ENCODE peak calls at places on chromosome 17, in four cellular contexts. V is testis, F is mesothelial cell of epicardium, Y is lower leg skin. E is an unnamed sample.

GRCh38 chr17:3993493-3994220 is 29.4 kb upstream of the ATP2A3 start:
- DNase-seq in Y (no peak), V (no peak), F (no peak), E (no peak)

GRCh38 chr17:38352245-38353083 is 820 bp downstream of the SOCS7 start:
- DNase-seq in F (no peak), Y (no peak), V (peak; percentile 44), E (no peak)

GRCh38 chr17:39999067-39999466 is 16.2 kb upstream of the CSF3 start:
- DNase-seq in V (no peak), Y (no peak), F (no peak), E (no peak)

GRCh38 chr17:39104657-39105056 is 46.8 kb downstream of the PLXDC1 start:
- DNase-seq in F (no peak), Y (no peak), V (peak; percentile 46), E (no peak)

GRCh38 chr17:39573447-39574298 is 34.0 kb downstream of the NEUROD2 start:
- DNase-seq in F (no peak), Y (peak; percentile 45), V (peak; percentile 85), E (no peak)

GRCh38 chr17:37848690-37849616 is 75.3 kb upstream of the TBC1D3K start:
- DNase-seq in V (no peak), Y (no peak), F (no peak), E (no peak)

GRCh38 chr17:33871720-33872535 is 383.2 kb upstream of the CCL2 start:
- DNase-seq in V (no peak), Y (peak; percentile 20), F (no peak), E (no peak)

GRCh38 chr17:78674595-78675315 is 97.6 kb upstream of the DNAH17 start:
- DNase-seq in F (no peak), Y (no peak), V (no peak), E (no peak)

GRCh38 chr17:63549289-63549945 is 860 bp upstream of the DCAF7 start:
- DNase-seq in V (no peak), F (no peak), Y (no peak), E (no peak)

GRCh38 chr17:35171834-35172233 is 22.4 kb downstream of the SLC35G3 start:
- DNase-seq in V (no peak), F (no peak), Y (no peak), E (no peak)

GRCh38 chr17:2233441-2233947 is 70.1 kb downstream of the SMG6 start:
- DNase-seq in V (no peak), Y (no peak), F (no peak), E (no peak)

GRCh38 chr17:70365098-70365583 is 195.8 kb downstream of the KCNJ2 start:
- DNase-seq in Y (no peak), V (no peak), F (no peak), E (no peak)

GRCh38 chr17:63082952-63083351 is 116.9 kb downstream of the TANC2 start:
- DNase-seq in V (no peak), F (no peak), Y (no peak), E (no peak)

GRCh38 chr17:49528966-49529365 is 33.9 kb downstream of the NGFR start:
- DNase-seq in Y (no peak), F (no peak), V (no peak), E (no peak)

GRCh38 chr17:3668279-3669084 is at the start of the genes EMC6 and TAX1BP3:
- DNase-seq in F (peak; percentile 99), Y (peak; percentile 97), V (peak; percentile 99), E (peak; percentile 92)

GRCh38 chr17:63772801-63773271 is 561 bp downstream of the CCDC47 start:
- DNase-seq in Y (no peak), F (no peak), V (peak; percentile 25), E (no peak)

GRCh38 chr17:32536736-32537646 is 50.2 kb downstream of the CDK5R1 start:
- DNase-seq in F (no peak), Y (no peak), V (no peak), E (no peak)

GRCh38 chr17:6910987-6911603 is 79.6 kb upstream of the TEKT1 start:
- DNase-seq in Y (no peak), V (no peak), F (no peak), E (no peak)

GRCh38 chr17:29154516-29155234 is 25.5 kb downstream of the MYO18A start:
- DNase-seq in Y (no peak), V (no peak), F (no peak), E (no peak)

GRCh38 chr17:1460233-1460632 is 4.2 kb upstream of the CRK start:
- DNase-seq in Y (peak; percentile 42), F (no peak), V (no peak), E (no peak)

GRCh38 chr17:46977750-46978488 is 1.1 kb downstream of the RPRML start:
- DNase-seq in F (no peak), V (no peak), Y (no peak), E (no peak)

GRCh38 chr17:56185905-56186783 is 32.9 kb downstream of the ANKFN1 start:
- DNase-seq in Y (no peak), F (no peak), V (no peak), E (no peak)

GRCh38 chr17:43998552-43998951 is 5.9 kb upstream of the NAGS start:
- DNase-seq in V (no peak), Y (no peak), F (no peak), E (no peak)

GRCh38 chr17:57823469-57824401 is 26.1 kb downstream of the MRPS23 start:
- DNase-seq in Y (no peak), F (no peak), V (no peak), E (no peak)

GRCh38 chr17:21288581-21289017 is 4.1 kb downstream of the MAP2K3 start:
- DNase-seq in Y (no peak), F (no peak), V (no peak), E (no peak)

GRCh38 chr17:45578516-45579455 is 88.3 kb upstream of the PLEKHM1 start:
- DNase-seq in Y (no peak), F (no peak), V (no peak), E (no peak)

GRCh38 chr17:43673516-43674323 is 12.0 kb upstream of the MEOX1 start:
- DNase-seq in V (peak; percentile 89), F (peak; percentile 46), Y (peak; percentile 80), E (peak; percentile 84)

GRCh38 chr17:45414997-45415881 is 17.4 kb downstream of the ARHGAP27 start:
- DNase-seq in Y (no peak), V (no peak), F (no peak), E (no peak)

GRCh38 chr17:8574687-8575086 is 55.8 kb downstream of the MYH10 start:
- DNase-seq in F (no peak), Y (no peak), V (no peak), E (no peak)
- TF ChIP-seq CTCF in F (no peak), Y (no peak), V (no peak), E (no peak)

GRCh38 chr17:42227849-42228696 is 33.8 kb upstream of the GHDC start:
- DNase-seq in V (no peak), F (no peak), Y (no peak), E (no peak)
- TF ChIP-seq CTCF in V (no peak), F (no peak), Y (no peak), E (no peak)

GRCh38 chr17:76271669-76272540 is 6.8 kb downstream of the UBALD2 start:
- DNase-seq in V (no peak), Y (no peak), F (no peak), E (no peak)
- TF ChIP-seq CTCF in V (no peak), Y (no peak), F (no peak), E (no peak)

GRCh38 chr17:74813793-74814192 is 37.6 kb upstream of the NAT9 start:
- DNase-seq in F (no peak), V (no peak), Y (no peak), E (no peak)

GRCh38 chr17:74816883-74817620 is 40.9 kb upstream of the NAT9 start:
- DNase-seq in V (no peak), F (no peak), Y (no peak), E (no peak)

GRCh38 chr17:74814453-74814852 is 38.3 kb upstream of the NAT9 start:
- DNase-seq in F (no peak), V (no peak), Y (no peak), E (no peak)

GRCh38 chr17:74815067-74815466 is 38.9 kb upstream of the NAT9 start:
- DNase-seq in F (no peak), Y (no peak), V (no peak), E (no peak)

GRCh38 chr17:74815671-74816370 is 39.7 kb upstream of the NAT9 start:
- DNase-seq in F (no peak), V (no peak), Y (no peak), E (no peak)
- TF ChIP-seq CTCF in F (no peak), V (no peak), Y (no peak), E (no peak)

GRCh38 chr17:77608431-77608830 is 350.1 kb upstream of the TNRC6C start:
- DNase-seq in F (no peak), Y (no peak), V (no peak), E (no peak)

GRCh38 chr17:77606146-77606864 is 352.2 kb upstream of the TNRC6C start:
- DNase-seq in V (no peak), F (no peak), Y (no peak), E (no peak)

GRCh38 chr17:77607606-77608005 is 350.9 kb upstream of the TNRC6C start:
- DNase-seq in Y (no peak), V (no peak), F (no peak), E (no peak)

GRCh38 chr17:77604301-77605031 is 354.0 kb upstream of the TNRC6C start:
- DNase-seq in Y (no peak), F (no peak), V (no peak), E (no peak)

GRCh38 chr17:77606865-77607210 is 351.7 kb upstream of the TNRC6C start:
- DNase-seq in F (no peak), Y (no peak), V (no peak), E (no peak)
- TF ChIP-seq CTCF in F (peak; percentile 32), Y (no peak), V (no peak), E (no peak)

DNA sequence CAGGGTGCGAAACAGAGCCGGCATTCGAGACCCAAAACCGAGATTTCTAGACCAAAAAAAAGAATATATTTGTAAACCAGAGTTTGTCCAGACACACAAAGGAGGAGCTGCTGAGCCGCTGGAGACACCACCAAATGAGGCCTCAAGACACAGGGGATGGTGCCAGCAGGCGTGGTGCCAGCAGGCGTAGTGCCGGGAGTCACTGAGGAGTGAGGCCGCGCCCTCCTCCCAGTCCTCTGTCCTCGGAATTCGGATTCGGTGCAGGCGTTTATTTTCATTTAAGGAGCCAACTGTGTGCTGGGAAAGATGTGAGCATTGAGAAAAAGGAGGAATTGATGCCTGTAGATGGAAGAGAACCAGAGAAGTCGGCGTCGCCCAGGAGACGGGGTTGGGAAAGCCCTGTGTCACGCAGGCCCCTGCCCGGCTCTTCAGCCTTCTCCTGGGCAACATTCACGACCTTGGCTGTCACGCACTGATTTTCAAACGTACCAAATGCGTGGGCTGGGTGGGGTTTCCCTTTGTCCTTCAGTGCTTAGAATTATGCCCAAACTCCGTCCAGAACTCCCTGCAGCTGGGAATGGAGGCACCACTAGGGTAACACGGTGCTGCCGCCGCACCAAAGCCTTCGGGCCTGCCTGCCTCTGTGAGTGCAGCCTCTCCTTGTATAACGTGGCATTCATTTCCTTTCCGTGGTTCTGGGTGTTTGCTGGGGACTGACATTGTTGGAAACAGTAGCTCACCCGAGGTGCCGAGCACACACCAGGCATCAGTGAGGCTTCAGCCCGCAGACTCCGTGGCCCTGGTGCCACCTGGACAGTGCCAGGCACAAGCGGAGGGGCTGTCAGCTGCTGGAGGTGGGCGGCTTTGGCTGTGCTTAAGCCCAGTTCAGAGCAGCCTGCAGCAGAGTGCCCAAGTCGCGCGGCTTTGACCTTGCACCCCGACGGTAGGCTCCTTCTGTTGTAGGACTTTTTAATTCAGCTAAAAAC is 49.0 kb upstream of the CHMP6 start:
- DNase-seq in V (peak; percentile 97), F (no peak), Y (peak; percentile 92), E (peak; percentile 73)
- TF ChIP-seq CTCF in V (no peak), F (no peak), Y (no peak), E (no peak)

GRCh38 chr17:50560931-50561750 is 626 bp downstream of the CACNA1G start:
- DNase-seq in Y (no peak), V (no peak), F (no peak), E (no peak)
- TF ChIP-seq CTCF in Y (no peak), V (no peak), F (no peak), E (no peak)

GRCh38 chr17:17702370-17702769 is 21.1 kb downstream of the RAI1 start:
- DNase-seq in V (no peak), Y (no peak), F (no peak), E (no peak)
- TF ChIP-seq CTCF in V (no peak), Y (no peak), F (no peak), E (no peak)

E was measured in omental fat pad.